ENCODE peak calls at places on chromosomes 1 and 21, in four cellular contexts. M is lower leg skin, K is BE2C, F is NCI-H1105 treated with DMSO at 0.1 percent for 48 hours. L is an unnamed sample.

GRCh38 chr21:15079276-15079675 is 14.5 kb upstream of the NRIP1 start:
- DNase-seq in M (no peak), K (no peak), F (no peak), L (no peak)

GRCh38 chr1:43732132-43732531 is 24.8 kb downstream of the ST3GAL3 start:
- DNase-seq in M (no peak), K (no peak), F (no peak), L (no peak)

GRCh38 chr1:171188388-171189266 is 3.5 kb downstream of the FMO2 start:
- DNase-seq in M (peak; percentile 34), K (peak; percentile 63), F (peak; percentile 74), L (peak; percentile 78)

GRCh38 chr1:145778146-145778540 is 45.8 kb downstream of the RNF115 start:
- DNase-seq in M (no peak), K (no peak), F (no peak), L (no peak)

GRCh38 chr1:68600049-68600661 is 103.3 kb upstream of the DEPDC1 start:
- DNase-seq in M (no peak), K (peak; percentile 4), F (peak; percentile 46), L (peak; percentile 49)

GRCh38 chr1:226201029-226201593 is 14.6 kb upstream of the ACBD3 start:
- DNase-seq in M (no peak), K (no peak), F (no peak), L (peak; percentile 42)

GRCh38 chr1:226047495-226047894 is 15.0 kb upstream of the H3-3A start:
- DNase-seq in M (no peak), K (no peak), F (no peak), L (no peak)

GRCh38 chr1:172003766-172004530 is 162.7 kb downstream of the DNM3 start:
- DNase-seq in M (no peak), K (no peak), F (no peak), L (peak; percentile 40)

GRCh38 chr1:216721878-216722277 is 1.4 kb downstream of the ESRRG start:
- DNase-seq in M (no peak), K (peak; percentile 42), F (no peak), L (no peak)

GRCh38 chr1:214902636-214903320 is 179.8 kb upstream of the KCNK2 start:
- DNase-seq in M (no peak), K (no peak), F (no peak), L (no peak)

GRCh38 chr1:208119225-208119606 is 125.0 kb downstream of the PLXNA2 start:
- DNase-seq in M (no peak), K (no peak), F (no peak), L (no peak)

GRCh38 chr1:21212126-21212525 is 35.4 kb upstream of the EIF4G3 start:
- DNase-seq in M (no peak), K (no peak), F (no peak), L (no peak)

GRCh38 chr1:181640959-181641358 is 157.6 kb downstream of the CACNA1E start:
- DNase-seq in M (no peak), K (no peak), F (no peak), L (no peak)

GRCh38 chr1:27634166-27634981 is 611 bp downstream of the FGR start:
- DNase-seq in M (no peak), K (peak; percentile 25), F (no peak), L (peak; percentile 26)